ENCODE peak calls at places on chromosomes 16 and 17, in nine cellular contexts. One of them, this sample, is unnamed.
A peak's percentile ranks its signal among the peaks of the same experiment; 100 is the strongest.

GRCh38 chr16:27321013-27321960 is 7.5 kb downstream of the IL4R start:
- DNase-seq in HL-60: no peak
- DNase-seq in suprapubic skin: no peak
- DNase-seq in Panc1: no peak
- DNase-seq in transverse colon: no peak
- DNase-seq in H1: no peak
- DNase-seq in SK-N-MC: no peak
- DNase-seq in GM23338: no peak
- DNase-seq in spleen: peak; percentile 44
- DNase-seq in this sample: no peak

GRCh38 chr17:32102172-32102571 is 40.1 kb upstream of the RHOT1 start:
- DNase-seq in GM23338: peak; percentile 34
- DNase-seq in suprapubic skin: no peak
- DNase-seq in SK-N-MC: no peak
- DNase-seq in H1: no peak
- DNase-seq in Panc1: no peak
- DNase-seq in HL-60: no peak
- DNase-seq in spleen: no peak
- DNase-seq in transverse colon: no peak
- DNase-seq in this sample: peak; percentile 46

GRCh38 chr16:84543931-84544776 is 39.7 kb upstream of the MEAK7 start:
- DNase-seq in HL-60: no peak
- DNase-seq in H1: no peak
- DNase-seq in GM23338: no peak
- DNase-seq in spleen: peak; percentile 76
- DNase-seq in Panc1: no peak
- DNase-seq in SK-N-MC: no peak
- DNase-seq in suprapubic skin: no peak
- DNase-seq in transverse colon: peak; percentile 27
- DNase-seq in this sample: no peak

GRCh38 chr17:55606431-55606830 is 95.2 kb upstream of the SMIM36 start:
- DNase-seq in Panc1: no peak
- DNase-seq in spleen: no peak
- DNase-seq in SK-N-MC: no peak
- DNase-seq in transverse colon: no peak
- DNase-seq in H1: no peak
- DNase-seq in GM23338: no peak
- DNase-seq in suprapubic skin: no peak
- DNase-seq in HL-60: no peak
- DNase-seq in this sample: no peak

GRCh38 chr17:42894283-42895184 is 6.1 kb upstream of the G6PC1 start:
- DNase-seq in transverse colon: peak; percentile 71
- DNase-seq in spleen: no peak
- DNase-seq in HL-60: no peak
- DNase-seq in GM23338: no peak
- DNase-seq in suprapubic skin: no peak
- DNase-seq in Panc1: no peak
- DNase-seq in SK-N-MC: no peak
- DNase-seq in H1: no peak
- DNase-seq in this sample: no peak

GRCh38 chr17:31495049-31495885 is 103.8 kb downstream of the RAB11FIP4 start:
- DNase-seq in suprapubic skin: no peak
- DNase-seq in spleen: peak; percentile 86
- DNase-seq in H1: no peak
- DNase-seq in transverse colon: peak; percentile 69
- DNase-seq in Panc1: no peak
- DNase-seq in SK-N-MC: no peak
- DNase-seq in GM23338: no peak
- DNase-seq in HL-60: no peak
- DNase-seq in this sample: no peak

GRCh38 chr17:49343273-49343672 is 18.8 kb downstream of the ZNF652 start:
- DNase-seq in GM23338: no peak
- DNase-seq in H1: no peak
- DNase-seq in SK-N-MC: no peak
- DNase-seq in suprapubic skin: no peak
- DNase-seq in spleen: no peak
- DNase-seq in HL-60: no peak
- DNase-seq in Panc1: no peak
- DNase-seq in transverse colon: no peak
- DNase-seq in this sample: no peak

GRCh38 chr17:36686123-36686669 is 84.8 kb downstream of the MRM1 start:
- DNase-seq in spleen: peak; percentile 21
- DNase-seq in GM23338: no peak
- DNase-seq in H1: no peak
- DNase-seq in suprapubic skin: no peak
- DNase-seq in HL-60: no peak
- DNase-seq in transverse colon: no peak
- DNase-seq in SK-N-MC: no peak
- DNase-seq in Panc1: no peak
- DNase-seq in this sample: no peak

GRCh38 chr17:58531661-58532554 is 17.5 kb upstream of the MTMR4 start:
- DNase-seq in Panc1: no peak
- DNase-seq in SK-N-MC: no peak
- DNase-seq in H1: no peak
- DNase-seq in GM23338: peak; percentile 83
- DNase-seq in transverse colon: peak; percentile 64
- DNase-seq in spleen: peak; percentile 91
- DNase-seq in HL-60: peak; percentile 34
- DNase-seq in suprapubic skin: no peak
- DNase-seq in this sample: no peak

GRCh38 chr16:48365030-48365600 is 20.1 kb downstream of the SIAH1 start:
- DNase-seq in GM23338: no peak
- DNase-seq in spleen: no peak
- DNase-seq in SK-N-MC: no peak
- DNase-seq in Panc1: peak; percentile 30
- DNase-seq in H1: no peak
- DNase-seq in HL-60: no peak
- DNase-seq in suprapubic skin: no peak
- DNase-seq in transverse colon: no peak
- DNase-seq in this sample: no peak

GRCh38 chr16:49900875-49901274 is 45.0 kb upstream of the ZNF423 start:
- DNase-seq in GM23338: no peak
- DNase-seq in transverse colon: no peak
- DNase-seq in SK-N-MC: no peak
- DNase-seq in H1: no peak
- DNase-seq in spleen: no peak
- DNase-seq in suprapubic skin: no peak
- DNase-seq in Panc1: no peak
- DNase-seq in HL-60: no peak
- DNase-seq in this sample: no peak

GRCh38 chr17:14715531-14715930 is 414.6 kb downstream of the HS3ST3B1 start:
- DNase-seq in HL-60: no peak
- DNase-seq in SK-N-MC: no peak
- DNase-seq in transverse colon: no peak
- DNase-seq in GM23338: no peak
- DNase-seq in H1: no peak
- DNase-seq in spleen: no peak
- DNase-seq in Panc1: no peak
- DNase-seq in suprapubic skin: no peak
- DNase-seq in this sample: no peak

GRCh38 chr17:45408611-45409421 is 23.9 kb downstream of the ARHGAP27 start:
- DNase-seq in Panc1: no peak
- DNase-seq in transverse colon: peak; percentile 29
- DNase-seq in GM23338: no peak
- DNase-seq in SK-N-MC: no peak
- DNase-seq in spleen: peak; percentile 67
- DNase-seq in HL-60: no peak
- DNase-seq in H1: no peak
- DNase-seq in suprapubic skin: no peak
- DNase-seq in this sample: no peak

GRCh38 chr17:43356999-43357398 is 41.8 kb upstream of the ARL4D start:
- DNase-seq in HL-60: no peak
- DNase-seq in suprapubic skin: no peak
- DNase-seq in SK-N-MC: no peak
- DNase-seq in Panc1: no peak
- DNase-seq in transverse colon: no peak
- DNase-seq in H1: no peak
- DNase-seq in GM23338: no peak
- DNase-seq in spleen: no peak
- DNase-seq in this sample: no peak

GRCh38 chr16:9112166-9112843 is 20.9 kb downstream of the HAPSTR1 start:
- DNase-seq in suprapubic skin: no peak
- DNase-seq in spleen: no peak
- DNase-seq in SK-N-MC: no peak
- DNase-seq in HL-60: no peak
- DNase-seq in Panc1: no peak
- DNase-seq in H1: no peak
- DNase-seq in transverse colon: no peak
- DNase-seq in GM23338: no peak
- DNase-seq in this sample: no peak
- TF ChIP-seq POLR2AphosphoS5 in suprapubic skin: no peak
- TF ChIP-seq POLR2AphosphoS5 in spleen: peak; percentile 53
- TF ChIP-seq POLR2AphosphoS5 in SK-N-MC: no peak
- TF ChIP-seq POLR2AphosphoS5 in HL-60: no peak
- TF ChIP-seq POLR2AphosphoS5 in Panc1: no peak
- TF ChIP-seq POLR2AphosphoS5 in H1: peak; percentile 58
- TF ChIP-seq POLR2AphosphoS5 in transverse colon: no peak
- TF ChIP-seq POLR2AphosphoS5 in GM23338: no peak
- TF ChIP-seq POLR2AphosphoS5 in this sample: no peak

DNA sequence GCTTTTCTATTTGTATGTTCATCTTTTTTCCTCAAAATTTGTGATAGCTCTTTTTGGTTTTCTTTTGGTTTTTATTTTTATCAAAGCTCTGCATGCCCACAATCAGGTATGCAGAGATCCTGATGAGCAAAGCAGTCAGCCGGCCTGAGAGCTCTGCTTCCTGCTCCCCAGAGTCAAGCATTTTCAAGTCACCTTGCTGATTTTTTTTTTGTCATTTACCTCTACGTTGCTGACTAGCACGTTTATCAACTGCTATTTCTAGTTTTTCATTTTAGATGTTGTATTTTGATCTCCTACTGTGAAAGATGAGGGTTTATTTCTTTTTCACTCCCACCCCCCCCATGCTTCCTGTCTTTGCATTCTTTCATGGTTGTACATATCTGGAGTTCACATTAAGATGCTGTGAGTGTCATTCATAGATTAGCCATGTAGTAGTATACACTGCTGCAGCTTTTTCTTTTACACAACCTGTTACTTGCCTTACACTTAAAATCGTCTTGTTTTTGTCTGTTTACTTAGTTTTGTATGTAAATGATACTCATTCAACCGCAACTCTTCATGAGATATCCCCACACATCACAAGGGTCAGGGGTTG is 196.2 kb downstream of the LGALS9B start:
- DNase-seq in Panc1: no peak
- DNase-seq in GM23338: peak; percentile 19
- DNase-seq in HL-60: no peak
- DNase-seq in suprapubic skin: no peak
- DNase-seq in H1: no peak
- DNase-seq in SK-N-MC: no peak
- DNase-seq in transverse colon: no peak
- DNase-seq in spleen: no peak
- DNase-seq in this sample: no peak
- H3K4me3 ChIP-seq in Panc1: no peak overlapping the region
- H3K4me3 ChIP-seq in GM23338: no peak overlapping the region
- H3K4me3 ChIP-seq in HL-60: no peak overlapping the region
- H3K4me3 ChIP-seq in suprapubic skin: no peak overlapping the region
- H3K4me3 ChIP-seq in H1: no peak overlapping the region
- H3K4me3 ChIP-seq in SK-N-MC: no peak overlapping the region
- H3K4me3 ChIP-seq in transverse colon: no peak overlapping the region
- H3K4me3 ChIP-seq in spleen: no peak overlapping the region
- H3K4me3 ChIP-seq in this sample: no peak overlapping the region

DNA sequence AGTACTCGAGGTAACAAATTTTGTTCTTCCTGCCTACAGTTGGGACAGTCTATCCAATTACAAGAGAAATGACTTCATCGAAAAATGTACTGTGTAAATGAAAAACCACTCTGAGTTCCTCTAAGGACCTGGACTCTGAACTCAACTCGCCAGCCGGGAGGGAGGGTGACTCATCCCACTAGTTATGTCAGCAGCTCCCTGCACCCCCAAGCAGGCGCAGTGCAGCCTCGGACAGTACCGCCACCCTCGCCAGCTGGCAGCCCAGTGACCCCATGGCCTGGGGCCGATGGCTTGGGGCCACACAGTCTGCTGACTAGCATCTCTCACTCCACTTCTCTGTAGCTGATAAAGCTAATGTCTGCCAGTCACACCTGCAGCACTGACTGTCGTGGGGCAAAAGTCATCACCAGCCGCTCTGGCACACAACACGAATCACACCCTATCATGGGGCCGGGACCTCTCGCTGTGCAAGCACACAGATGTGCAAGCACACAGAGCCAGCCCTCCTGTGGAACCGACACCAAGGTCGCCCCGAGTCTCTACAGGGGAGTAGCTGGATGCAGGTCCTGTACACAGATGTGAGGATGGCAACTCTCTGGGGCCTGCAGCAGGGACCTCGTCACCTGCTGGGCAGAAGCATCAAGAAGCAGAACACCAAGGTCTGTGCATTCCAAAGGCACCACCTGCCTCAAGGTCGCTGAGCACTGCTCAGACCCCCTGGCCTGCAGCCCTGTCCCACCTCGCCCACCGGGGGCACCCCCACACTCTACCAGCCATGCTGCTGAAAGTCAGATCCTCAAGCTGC is 5.7 kb downstream of the CSNK1D start:
- DNase-seq in spleen: peak; percentile 86
- DNase-seq in Panc1: peak; percentile 82
- DNase-seq in HL-60: peak; percentile 43
- DNase-seq in suprapubic skin: peak; percentile 95
- DNase-seq in transverse colon: peak; percentile 92
- DNase-seq in SK-N-MC: no peak
- DNase-seq in H1: no peak
- DNase-seq in GM23338: no peak
- DNase-seq in this sample: peak; percentile 96
- TF ChIP-seq POLR2AphosphoS5 in spleen: peak; percentile 69
- TF ChIP-seq POLR2AphosphoS5 in Panc1: peak; percentile 19
- TF ChIP-seq POLR2AphosphoS5 in HL-60: no peak
- TF ChIP-seq POLR2AphosphoS5 in suprapubic skin: no peak
- TF ChIP-seq POLR2AphosphoS5 in transverse colon: peak; percentile 87
- TF ChIP-seq POLR2AphosphoS5 in SK-N-MC: no peak
- TF ChIP-seq POLR2AphosphoS5 in H1: no peak
- TF ChIP-seq POLR2AphosphoS5 in GM23338: no peak
- TF ChIP-seq POLR2AphosphoS5 in this sample: peak; percentile 77

GRCh38 chr17:808003-808294 is 25.8 kb downstream of the MRM3 start:
- DNase-seq in transverse colon: no peak
- DNase-seq in suprapubic skin: no peak
- DNase-seq in H1: no peak
- DNase-seq in SK-N-MC: no peak
- DNase-seq in Panc1: no peak
- DNase-seq in spleen: no peak
- DNase-seq in HL-60: no peak
- DNase-seq in GM23338: no peak
- DNase-seq in this sample: no peak

GRCh38 chr17:804541-805435 is 22.6 kb downstream of the MRM3 start:
- DNase-seq in transverse colon: no peak
- DNase-seq in suprapubic skin: no peak
- DNase-seq in HL-60: no peak
- DNase-seq in GM23338: peak; percentile 30
- DNase-seq in SK-N-MC: no peak
- DNase-seq in H1: no peak
- DNase-seq in spleen: no peak
- DNase-seq in Panc1: no peak
- DNase-seq in this sample: no peak

GRCh38 chr17:802901-803881 is 21.0 kb downstream of the MRM3 start:
- DNase-seq in transverse colon: no peak
- DNase-seq in SK-N-MC: no peak
- DNase-seq in spleen: no peak
- DNase-seq in Panc1: no peak
- DNase-seq in HL-60: no peak
- DNase-seq in suprapubic skin: no peak
- DNase-seq in H1: no peak
- DNase-seq in GM23338: no peak
- DNase-seq in this sample: no peak

GRCh38 chr17:806346-807145 is 24.4 kb downstream of the MRM3 start:
- DNase-seq in GM23338: no peak
- DNase-seq in suprapubic skin: no peak
- DNase-seq in HL-60: no peak
- DNase-seq in Panc1: no peak
- DNase-seq in spleen: no peak
- DNase-seq in transverse colon: no peak
- DNase-seq in SK-N-MC: no peak
- DNase-seq in H1: no peak
- DNase-seq in this sample: no peak

GRCh38 chr17:807146-808002 is 25.2 kb downstream of the MRM3 start:
- DNase-seq in transverse colon: no peak
- DNase-seq in suprapubic skin: no peak
- DNase-seq in Panc1: no peak
- DNase-seq in spleen: no peak
- DNase-seq in GM23338: no peak
- DNase-seq in HL-60: no peak
- DNase-seq in SK-N-MC: no peak
- DNase-seq in H1: no peak
- DNase-seq in this sample: no peak
- H3K4me3 ChIP-seq in transverse colon: no peak overlapping the region
- H3K4me3 ChIP-seq in suprapubic skin: no peak overlapping the region
- H3K4me3 ChIP-seq in Panc1: no peak overlapping the region
- H3K4me3 ChIP-seq in spleen: no peak overlapping the region
- H3K4me3 ChIP-seq in GM23338: no peak overlapping the region
- H3K4me3 ChIP-seq in HL-60: no peak overlapping the region
- H3K4me3 ChIP-seq in SK-N-MC: no peak overlapping the region
- H3K4me3 ChIP-seq in H1: no peak overlapping the region
- H3K4me3 ChIP-seq in this sample: no peak overlapping the region

This sample was measured in vagina.